ENCODE peak calls at places on chromosomes 1 and 21, in six cellular contexts. L is HEK293T, Q is erythroblast, I is occipital lobe, O is breast epithelium, J is bronchial epithelial cell. F is an unnamed sample.

GRCh38 chr1:7847599-7847998 is 5.3 kb downstream of the UTS2 start:
- DNase-seq in L (no peak), Q (no peak), I (no peak), O (no peak), J (peak), F (no peak)

GRCh38 chr21:36695283-36695634 is 3.7 kb upstream of the SIM2 start:
- DNase-seq in L (no peak), Q (no peak), I (no peak), O (no peak), J (no peak), F (no peak)

GRCh38 chr1:220485131-220485530 is 42.8 kb upstream of the MARK1 start:
- DNase-seq in L (no peak), Q (no peak), I (no peak), O (no peak), J (peak), F (no peak)

GRCh38 chr1:54894271-54894670 is 7.3 kb upstream of the DHCR24 start:
- DNase-seq in L (no peak), Q (no peak), I (no peak), O (no peak), J (no peak), F (no peak)

GRCh38 chr1:232393010-232393833 is 236.7 kb downstream of the SIPA1L2 start:
- DNase-seq in L (no peak), Q (no peak), I (no peak), O (no peak), J (no peak), F (no peak)

GRCh38 chr1:228004331-228004871 is 2.4 kb upstream of the WNT3A start:
- DNase-seq in L (peak), Q (peak), I (no peak), O (peak), J (peak), F (no peak)

GRCh38 chr1:111615874-111616715 is 3.5 kb upstream of the RAP1A start:
- DNase-seq in L (no peak), Q (no peak), I (no peak), O (no peak), J (no peak), F (peak)

GRCh38 chr1:81912383-81912782 is 111.6 kb downstream of the ADGRL2 start:
- DNase-seq in L (no peak), Q (no peak), I (no peak), O (no peak), J (peak), F (no peak)

GRCh38 chr1:95304803-95305202 is 70.8 kb downstream of the RWDD3 start:
- DNase-seq in L (no peak), Q (no peak), I (no peak), O (no peak), J (peak), F (no peak)

GRCh38 chr1:208159542-208160258 is 84.5 kb downstream of the PLXNA2 start:
- DNase-seq in L (no peak), Q (no peak), I (no peak), O (no peak), J (no peak), F (no peak)

GRCh38 chr1:53704804-53705445 is 34.0 kb downstream of the GLIS1 start:
- DNase-seq in L (no peak), Q (no peak), I (no peak), O (no peak), J (no peak), F (no peak)

GRCh38 chr1:184866582-184866981 is 107.7 kb downstream of the NIBAN1 start:
- DNase-seq in L (no peak), Q (no peak), I (no peak), O (no peak), J (no peak), F (no peak)

GRCh38 chr1:48693180-48693579 is 83.5 kb downstream of the BEND5 start:
- DNase-seq in L (no peak), Q (no peak), I (no peak), O (peak), J (peak), F (no peak)

GRCh38 chr21:31623664-31624063 is 35.8 kb upstream of the SOD1 start:
- DNase-seq in L (peak), Q (no peak), I (no peak), O (no peak), J (no peak), F (no peak)

GRCh38 chr1:4476394-4476793 is 178.0 kb upstream of the AJAP1 start:
- DNase-seq in L (no peak), Q (no peak), I (no peak), O (no peak), J (no peak), F (no peak)

GRCh38 chr1:244049969-244050834 is 881 bp upstream of the ZBTB18 start:
- DNase-seq in L (no peak), Q (peak), I (no peak), O (no peak), J (no peak), F (peak)

GRCh38 chr1:78070758-78071157 is 25.0 kb downstream of the GIPC2 start:
- DNase-seq in L (no peak), Q (no peak), I (no peak), O (no peak), J (peak), F (no peak)